ENCODE peak calls at places on chromosomes 11 and 22, in six cellular contexts. Z is uterus; J is PC-9; O is HCT116; B is CD4-positive, CD25-positive, alpha-beta regulatory T cell; C is lung. X is an unnamed sample. For H3K9me3, the result is how much of the 10 kb centered on the place peaks cover.

GRCh38 chr11:97140885-97141494 is 751.2 kb downstream of the JRKL start:
- DNase-seq in Z (no peak), J (no peak), O (no peak), B (no peak), C (no peak), X (no peak)

GRCh38 chr11:9231848-9232177 is 33.3 kb downstream of the DENND5A start:
- DNase-seq in Z (no peak), J (no peak), O (no peak), B (no peak), C (no peak), X (peak)

GRCh38 chr22:41512421-41513194 is 31.7 kb downstream of the POLR3H start:
- DNase-seq in Z (no peak), J (peak), O (peak), B (no peak), C (no peak), X (no peak)

GRCh38 chr11:23897453-23898289 is 599.2 kb upstream of the LUZP2 start:
- DNase-seq in Z (no peak), J (no peak), O (no peak), B (no peak), C (no peak), X (no peak)

GRCh38 chr11:46265764-46266163 is 11.7 kb upstream of the CREB3L1 start:
- DNase-seq in Z (no peak), J (no peak), O (no peak), B (no peak), C (no peak), X (peak)

GRCh38 chr11:131666617-131667016 is 296.2 kb downstream of the NTM start:
- DNase-seq in Z (no peak), J (no peak), O (no peak), B (no peak), C (no peak), X (no peak)

GRCh38 chr11:2885017-2885675 is 429 bp downstream of the CDKN1C start:
- DNase-seq in Z (peak), J (no peak), O (no peak), B (peak), C (no peak), X (peak)

GRCh38 chr22:43428005-43428485 is 16.2 kb downstream of the MPPED1 start:
- DNase-seq in Z (no peak), J (no peak), O (no peak), B (no peak), C (no peak), X (no peak)

GRCh38 chr22:33747029-33747428 is 173.2 kb downstream of the LARGE1 start:
- DNase-seq in Z (no peak), J (no peak), O (no peak), B (no peak), C (no peak), X (peak)

GRCh38 chr22:21868651-21869050 is 1.2 kb upstream of the MAPK1 start:
- DNase-seq in Z (no peak), J (no peak), O (no peak), B (no peak), C (no peak), X (no peak)

GRCh38 chr22:27226666-27227065 is 569.3 kb downstream of the MIAT start:
- DNase-seq in Z (no peak), J (no peak), O (no peak), B (no peak), C (no peak), X (no peak)

GRCh38 chr22:20677684-20678242 is 96.2 kb upstream of the SERPIND1 start:
- DNase-seq in Z (no peak), J (no peak), O (no peak), B (no peak), C (no peak), X (no peak)

GRCh38 chr22:22479999-22480532 is 28.5 kb downstream of the ZNF280B start:
- DNase-seq in Z (no peak), J (no peak), O (no peak), B (no peak), C (no peak), X (no peak)

GRCh38 chr11:111829185-111829968 is 42.0 kb downstream of the ALG9 start:
- DNase-seq in Z (no peak), J (no peak), O (no peak), B (no peak), C (no peak), X (no peak)

GRCh38 chr11:12066799-12067508 is 43.4 kb upstream of the MICAL2 start:
- DNase-seq in Z (peak), J (peak), O (no peak), B (no peak), C (peak), X (peak)

GRCh38 chr22:19962246-19962908 is 20.8 kb upstream of the TXNRD2 start:
- DNase-seq in Z (no peak), J (peak), O (peak), B (peak), C (peak), X (peak)

GRCh38 chr11:70090989-70091388 is 12.9 kb downstream of the ANO1 start:
- DNase-seq in Z (no peak), J (no peak), O (no peak), B (no peak), C (no peak), X (no peak)

GRCh38 chr11:112588252-112588668 is 327.6 kb upstream of the PLET1 start:
- DNase-seq in Z (peak), J (peak), O (peak), B (peak), C (peak), X (peak)

GRCh38 chr22:44311855-44312170 is 938 bp downstream of the SHISAL1 start:
- DNase-seq in Z (peak), J (no peak), O (no peak), B (no peak), C (no peak), X (no peak)

GRCh38 chr11:105923814-105924213 is 98.2 kb downstream of the MSANTD4 start:
- DNase-seq in Z (no peak), J (no peak), O (no peak), B (no peak), C (no peak), X (no peak)

GRCh38 chr22:42074153-42074750 is at the start of gene PHETA2:
- DNase-seq in Z (peak), J (no peak), O (no peak), B (peak), C (no peak), X (peak)

GRCh38 chr11:16211407-16211806 is 144.9 kb downstream of the SOX6 start:
- DNase-seq in Z (no peak), J (no peak), O (no peak), B (no peak), C (no peak), X (no peak)

GRCh38 chr11:17979770-17980371 is 33.0 kb downstream of the SERGEF start:
- DNase-seq in Z (peak), J (no peak), O (no peak), B (peak), C (no peak), X (peak)

GRCh38 chr11:134372961-134373360 is 39.1 kb downstream of the B3GAT1 start:
- DNase-seq in Z (no peak), J (no peak), O (no peak), B (no peak), C (no peak), X (no peak)

GRCh38 chr22:20610243-20610686 is 102.9 kb downstream of the MED15 start:
- DNase-seq in Z (no peak), J (peak), O (no peak), B (no peak), C (no peak), X (no peak)

GRCh38 chr22:39233736-39234120 is 11.1 kb downstream of the PDGFB start:
- DNase-seq in Z (no peak), J (no peak), O (no peak), B (no peak), C (no peak), X (no peak)

GRCh38 chr22:48750282-48750681 is 1077.4 kb downstream of the BRD1 start:
- DNase-seq in Z (no peak), J (no peak), O (no peak), B (no peak), C (peak), X (no peak)

GRCh38 chr22:48748860-48749554 is 1078.7 kb downstream of the BRD1 start:
- DNase-seq in Z (no peak), J (no peak), O (no peak), B (no peak), C (peak), X (no peak)

GRCh38 chr22:48748113-48748859 is 1079.4 kb downstream of the BRD1 start:
- DNase-seq in Z (no peak), J (no peak), O (no peak), B (no peak), C (peak), X (no peak)

GRCh38 chr22:48750826-48751440 is 1076.7 kb downstream of the BRD1 start:
- DNase-seq in Z (no peak), J (no peak), O (no peak), B (no peak), C (peak), X (no peak)

GRCh38 chr22:48749555-48750227 is 1078.0 kb downstream of the BRD1 start:
- DNase-seq in Z (no peak), J (no peak), O (no peak), B (no peak), C (peak), X (no peak)
- H3K9me3 ChIP-seq in Z (under half), J (under half), O (under half), B (under half), C (under half), X (under half)

GRCh38 chr22:49408102-49408836 is 419.4 kb downstream of the BRD1 start:
- DNase-seq in Z (no peak), J (no peak), O (no peak), B (no peak), C (peak), X (no peak)
- H3K9me3 ChIP-seq in Z (under half), J (under half), O (under half), B (under half), C (under half), X (under half)

GRCh38 chr11:114612686-114613085 is 17.1 kb upstream of the NXPE4 start:
- DNase-seq in Z (no peak), J (no peak), O (no peak), B (no peak), C (no peak), X (no peak)

GRCh38 chr11:114607753-114608459 is 12.3 kb upstream of the NXPE4 start:
- DNase-seq in Z (no peak), J (no peak), O (no peak), B (no peak), C (no peak), X (no peak)

GRCh38 chr11:114610984-114611944 is 15.7 kb upstream of the NXPE4 start:
- DNase-seq in Z (no peak), J (no peak), O (no peak), B (no peak), C (no peak), X (no peak)

GRCh38 chr11:114609429-114609828 is 13.8 kb upstream of the NXPE4 start:
- DNase-seq in Z (no peak), J (no peak), O (no peak), B (no peak), C (no peak), X (no peak)

DNA sequence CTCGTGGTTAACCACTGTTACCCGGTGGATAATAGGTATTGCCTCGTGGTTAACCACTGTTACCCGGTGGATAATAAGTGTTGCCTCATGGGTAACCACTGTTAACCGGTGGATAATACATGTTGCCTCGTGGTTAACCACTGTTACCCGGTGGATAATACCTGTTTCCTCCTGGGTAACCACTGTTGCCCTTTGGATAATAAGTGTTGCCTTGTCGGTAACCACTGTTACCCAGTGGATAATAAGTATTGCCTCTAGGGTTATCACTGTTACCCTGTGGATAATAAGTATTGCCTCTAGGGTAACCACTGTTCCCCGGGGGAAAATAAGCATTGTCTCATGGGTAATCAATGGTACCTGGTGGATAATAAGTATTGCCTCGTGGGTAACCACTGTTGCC is 15.0 kb upstream of the NXPE4 start:
- DNase-seq in Z (no peak), J (no peak), O (no peak), B (no peak), C (no peak), X (no peak)
- H3K9me3 ChIP-seq in Z (under half), J (under half), O (under half), B (under half), C (under half), X (under half)

DNA sequence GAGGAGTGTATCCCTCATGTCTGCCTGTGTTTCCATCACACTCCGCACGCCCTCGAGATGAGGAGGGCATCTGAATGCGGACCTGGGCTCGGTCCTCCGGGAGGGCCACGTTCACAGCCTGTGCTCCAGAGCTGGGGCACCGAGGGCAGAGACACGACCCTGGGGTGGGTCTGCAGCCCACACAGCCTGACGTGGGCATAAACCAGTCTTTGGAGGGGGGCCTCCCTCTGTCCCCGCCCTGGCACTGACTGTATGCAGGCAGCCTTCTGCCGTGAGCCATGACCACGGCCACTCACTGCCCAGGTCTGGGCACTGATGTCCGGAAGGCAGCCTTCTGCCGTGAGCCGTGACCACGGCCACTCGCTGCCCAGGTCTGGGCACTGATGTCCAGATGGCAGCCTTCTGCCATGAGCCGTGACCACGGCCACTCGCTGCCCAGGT is 1425.1 kb downstream of the BRD1 start:
- DNase-seq in Z (no peak), J (no peak), O (no peak), B (no peak), C (no peak), X (no peak)
- H3K9me3 ChIP-seq in Z (under half), J (under half), O (under half), B (under half), C (under half), X (under half)

GRCh38 chr11:67551127-67551526 is 27.9 kb upstream of the CABP2 start:
- DNase-seq in Z (no peak), J (no peak), O (no peak), B (no peak), C (no peak), X (no peak)

GRCh38 chr11:67546852-67547251 is 23.6 kb upstream of the CABP2 start:
- DNase-seq in Z (no peak), J (no peak), O (no peak), B (no peak), C (no peak), X (peak)

GRCh38 chr11:67545280-67545679 is 22.0 kb upstream of the CABP2 start:
- DNase-seq in Z (no peak), J (no peak), O (no peak), B (no peak), C (no peak), X (peak)

GRCh38 chr11:67544591-67545242 is 21.5 kb upstream of the CABP2 start:
- DNase-seq in Z (no peak), J (no peak), O (no peak), B (no peak), C (no peak), X (peak)

DNA sequence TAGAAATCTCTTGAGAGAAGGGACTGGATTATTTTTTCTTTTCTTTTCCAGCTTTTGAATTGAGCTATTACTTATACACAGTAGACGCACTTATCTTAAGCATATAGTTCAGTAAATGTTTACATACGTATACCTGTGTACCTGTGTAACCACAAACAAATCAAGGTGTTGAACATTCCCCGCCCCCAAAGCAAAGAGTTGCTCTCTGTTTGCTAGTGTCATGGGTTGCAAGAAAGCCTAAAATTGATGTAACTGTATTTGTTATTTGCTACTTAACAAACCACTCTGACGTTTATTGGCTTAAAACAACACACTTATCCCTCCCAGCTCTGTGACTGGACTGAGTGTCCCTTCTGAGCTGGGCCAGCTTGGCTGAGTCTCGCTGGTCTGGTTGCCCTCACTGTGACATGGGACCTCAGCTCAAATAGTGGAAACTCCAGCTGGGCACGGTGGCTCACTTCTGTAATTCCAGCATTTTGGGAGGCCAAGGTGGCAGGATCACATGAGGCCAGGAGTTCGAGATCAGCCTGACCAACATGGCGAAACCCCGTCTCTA is 25.4 kb upstream of the CABP2 start:
- DNase-seq in Z (no peak), J (no peak), O (no peak), B (no peak), C (no peak), X (no peak)
- H3K9me3 ChIP-seq in Z (under half), J (under half), O (under half), B (under half), C (under half), X (under half)

GRCh38 chr11:114605370-114605769 is 9.8 kb upstream of the NXPE4 start:
- DNase-seq in Z (no peak), J (no peak), O (no peak), B (no peak), C (no peak), X (no peak)
- H3K9me3 ChIP-seq in Z (under half), J (under half), O (under half), B (under half), C (under half), X (under half)

X was measured in small intestine.